ENCODE peak calls at places on chromosomes 1 and 21, in eight cellular contexts. T is heart right ventricle, Y is aorta, Q is iPS DF 6.9, P is neuronal stem cell, O is small intestine, M is ovary, G is transverse colon. C is an unnamed sample.

GRCh38 chr1:156146749-156147405 is 6.5 kb upstream of the SEMA4A start:
- DNase-seq in T (peak; percentile 25), Y (no peak), Q (no peak), P (no peak), O (no peak), M (no peak), G (no peak), C (no peak)

GRCh38 chr1:177700856-177701255 is 269.0 kb downstream of the SEC16B start:
- DNase-seq in T (no peak), Y (no peak), Q (no peak), P (no peak), O (no peak), M (no peak), G (no peak), C (no peak)

GRCh38 chr1:193104906-193105820 is at the start of gene GLRX2:
- DNase-seq in T (peak; percentile 83), Y (peak; percentile 86), Q (no peak), P (peak; percentile 80), O (peak; percentile 85), M (peak; percentile 83), G (peak; percentile 89), C (peak; percentile 95)

GRCh38 chr1:201754353-201754752 is 74.6 kb upstream of the IPO9 start:
- DNase-seq in T (no peak), Y (no peak), Q (no peak), P (no peak), O (no peak), M (no peak), G (no peak), C (no peak)

GRCh38 chr1:209882942-209883340 is 55.1 kb upstream of the SYT14 start:
- DNase-seq in T (no peak), Y (no peak), Q (no peak), P (no peak), O (no peak), M (no peak), G (no peak), C (no peak)

GRCh38 chr1:96596226-96596625 is 125.4 kb upstream of the PTBP2 start:
- DNase-seq in T (no peak), Y (no peak), Q (peak; percentile 74), P (no peak), O (peak; percentile 24), M (no peak), G (no peak), C (no peak)

GRCh38 chr1:30816211-30817082 is 58.9 kb upstream of the LAPTM5 start:
- DNase-seq in T (peak; percentile 81), Y (no peak), Q (no peak), P (peak; percentile 95), O (no peak), M (peak; percentile 32), G (peak; percentile 41), C (no peak)

GRCh38 chr1:119535381-119535780 is 28.4 kb downstream of the HSD3B1 start:
- DNase-seq in T (no peak), Y (no peak), Q (no peak), P (no peak), O (no peak), M (no peak), G (no peak), C (no peak)

GRCh38 chr1:234605983-234606730 is 3.8 kb downstream of the IRF2BP2 start:
- DNase-seq in T (peak; percentile 53), Y (no peak), Q (no peak), P (no peak), O (peak; percentile 63), M (no peak), G (peak; percentile 52), C (no peak)

GRCh38 chr1:71562298-71562697 is 481.5 kb upstream of the ZRANB2 start:
- DNase-seq in T (no peak), Y (no peak), Q (no peak), P (no peak), O (no peak), M (no peak), G (no peak), C (no peak)

GRCh38 chr1:27058976-27059688 is 46.5 kb upstream of the TENT5B start:
- DNase-seq in T (no peak), Y (no peak), Q (no peak), P (no peak), O (peak; percentile 27), M (no peak), G (no peak), C (no peak)

GRCh38 chr1:224201853-224202252 is 18.8 kb downstream of the DEGS1 start:
- DNase-seq in T (no peak), Y (no peak), Q (no peak), P (no peak), O (no peak), M (no peak), G (no peak), C (no peak)

GRCh38 chr1:84698151-84698651 is 7.9 kb upstream of the SSX2IP start:
- DNase-seq in T (no peak), Y (no peak), Q (no peak), P (no peak), O (peak; percentile 61), M (no peak), G (no peak), C (no peak)

GRCh38 chr1:116921301-116921885 is 11.7 kb downstream of the PTGFRN start:
- DNase-seq in T (no peak), Y (no peak), Q (no peak), P (no peak), O (peak; percentile 89), M (no peak), G (no peak), C (no peak)

GRCh38 chr1:198584163-198584562 is 43.7 kb upstream of the ATP6V1G3 start:
- DNase-seq in T (no peak), Y (no peak), Q (no peak), P (no peak), O (no peak), M (no peak), G (no peak), C (no peak)

GRCh38 chr1:198590454-198590853 is 48.4 kb upstream of the PTPRC start:
- DNase-seq in T (no peak), Y (no peak), Q (no peak), P (no peak), O (no peak), M (no peak), G (no peak), C (no peak)

DNA sequence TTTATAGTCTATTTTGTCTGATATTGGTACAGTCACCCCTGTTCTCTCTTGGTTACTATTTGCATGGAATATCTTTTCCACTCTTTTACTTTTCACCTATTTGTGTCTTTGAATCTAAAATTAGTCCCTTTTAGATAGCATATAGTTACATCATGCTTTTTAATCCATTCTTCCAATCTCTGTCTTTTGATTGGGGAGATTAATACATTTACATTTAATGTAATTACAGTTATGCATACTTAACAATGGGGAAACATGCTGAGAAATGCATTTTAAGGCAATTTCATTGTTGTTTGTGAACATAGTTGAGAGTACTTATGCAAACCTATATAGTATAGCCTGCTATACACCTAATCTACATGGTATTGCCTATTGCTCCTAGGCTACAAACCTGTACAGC is 48.4 kb upstream of the ATP6V1G3 start:
- DNase-seq in T (no peak), Y (no peak), Q (no peak), P (no peak), O (no peak), M (no peak), G (no peak), C (no peak)
- H3K27ac ChIP-seq in T (no peak overlapping the region), Y (no peak overlapping the region), Q (no peak overlapping the region), P (no peak overlapping the region), O (no peak overlapping the region), M (no peak overlapping the region), G (no peak overlapping the region), C (no peak overlapping the region)

GRCh38 chr21:45456836-45457160 is 51.8 kb downstream of the COL18A1 start:
- DNase-seq in T (no peak), Y (peak; percentile 45), Q (no peak), P (no peak), O (no peak), M (no peak), G (no peak), C (no peak)

GRCh38 chr21:45456014-45456835 is 51.3 kb downstream of the COL18A1 start:
- DNase-seq in T (no peak), Y (peak; percentile 59), Q (no peak), P (no peak), O (no peak), M (no peak), G (no peak), C (no peak)

GRCh38 chr21:45454081-45454923 is 49.3 kb downstream of the COL18A1 start:
- DNase-seq in T (no peak), Y (peak; percentile 45), Q (no peak), P (no peak), O (no peak), M (no peak), G (no peak), C (no peak)

GRCh38 chr21:45454924-45455315 is 50.0 kb downstream of the COL18A1 start:
- DNase-seq in T (no peak), Y (peak; percentile 52), Q (no peak), P (no peak), O (no peak), M (no peak), G (no peak), C (no peak)

GRCh38 chr21:45455321-45456013 is 50.5 kb downstream of the COL18A1 start:
- DNase-seq in T (no peak), Y (peak; percentile 77), Q (no peak), P (no peak), O (no peak), M (peak; percentile 58), G (no peak), C (no peak)
- H3K4me3 ChIP-seq in T (peak overlapping the region; percentile 53), Y (peak overlapping the region; percentile 5), Q (no peak overlapping the region), P (no peak overlapping the region), O (no peak overlapping the region), M (peak overlapping the region; percentile 27), G (peak overlapping the region; percentile 2), C (peak overlapping the region; percentile 37)

GRCh38 chr1:243299069-243299468 is 43.2 kb downstream of the SDCCAG8 start:
- DNase-seq in T (no peak), Y (no peak), Q (no peak), P (no peak), O (no peak), M (no peak), G (no peak), C (no peak)

DNA sequence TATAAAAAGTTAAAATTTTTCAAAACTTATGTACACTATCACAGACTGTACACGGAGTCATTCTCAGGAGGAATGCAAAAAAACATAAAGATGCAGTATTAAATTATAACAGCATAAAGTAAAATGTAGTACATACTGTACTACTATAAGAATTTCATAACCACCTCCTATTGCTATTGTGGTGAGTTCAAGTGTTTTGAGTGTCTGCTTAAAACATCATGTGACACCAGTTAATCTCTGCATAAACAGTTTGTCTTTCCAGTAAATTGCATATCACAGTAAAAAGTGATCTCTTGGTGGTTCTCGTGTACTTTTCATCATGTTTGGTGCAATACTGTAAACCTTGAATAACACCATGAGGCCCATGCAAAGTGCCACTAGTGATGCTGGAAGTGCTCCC is 45.2 kb downstream of the SDCCAG8 start:
- DNase-seq in T (no peak), Y (no peak), Q (no peak), P (no peak), O (no peak), M (no peak), G (no peak), C (no peak)
- H3K27ac ChIP-seq in T (no peak overlapping the region), Y (no peak overlapping the region), Q (no peak overlapping the region), P (no peak overlapping the region), O (no peak overlapping the region), M (no peak overlapping the region), G (no peak overlapping the region), C (peak overlapping the region; percentile 11)

DNA sequence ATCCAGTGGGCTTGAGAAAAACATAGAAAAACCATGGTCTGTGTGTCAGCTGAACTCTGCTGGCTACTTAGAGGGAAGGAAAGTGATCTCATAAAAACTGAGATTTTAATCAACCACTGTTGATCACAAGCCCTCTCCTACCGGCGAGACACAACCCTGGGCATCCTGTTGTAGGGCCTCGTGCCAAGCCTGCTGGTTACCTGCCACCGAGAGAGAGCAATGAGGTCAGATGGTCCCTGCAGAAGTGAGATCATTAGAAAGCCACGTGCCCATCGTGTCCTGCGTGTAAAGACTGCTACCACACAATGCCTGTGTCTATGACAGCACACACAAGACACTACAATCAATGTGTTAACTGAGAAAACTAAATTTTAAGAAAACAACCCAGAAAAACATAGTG is 41.7 kb upstream of the GPR153 start:
- DNase-seq in T (no peak), Y (no peak), Q (no peak), P (no peak), O (no peak), M (no peak), G (no peak), C (no peak)
- H3K4me3 ChIP-seq in T (no peak overlapping the region), Y (no peak overlapping the region), Q (no peak overlapping the region), P (no peak overlapping the region), O (no peak overlapping the region), M (no peak overlapping the region), G (no peak overlapping the region), C (no peak overlapping the region)